ENCODE peak calls at places on chromosomes 3 and 15, in eight cellular contexts. L, O, Q, S, E, A, W and F are unnamed samples.

GRCh38 chr3:61789861-61790260 is 228.5 kb downstream of the PTPRG start:
- DNase-seq in L (no peak), O (no peak), Q (no peak), S (no peak), E (no peak), A (no peak), W (no peak), F (no peak)

GRCh38 chr3:3258281-3258680 is 78.8 kb upstream of the CRBN start:
- DNase-seq in L (no peak), O (no peak), Q (no peak), S (no peak), E (no peak), A (no peak), W (no peak), F (no peak)

GRCh38 chr3:54988302-54989022 is 60.6 kb upstream of the LRTM1 start:
- DNase-seq in L (no peak), O (peak), Q (peak), S (peak), E (peak), A (peak), W (peak), F (no peak)

GRCh38 chr3:60743631-60744164 is 507.6 kb downstream of the FHIT start:
- DNase-seq in L (no peak), O (no peak), Q (no peak), S (no peak), E (no peak), A (peak), W (no peak), F (no peak)

GRCh38 chr15:68353418-68354145 is 76.0 kb downstream of the FEM1B start:
- DNase-seq in L (no peak), O (no peak), Q (no peak), S (no peak), E (no peak), A (peak), W (no peak), F (no peak)

GRCh38 chr3:119240101-119240581 is 537 bp downstream of the B4GALT4 start:
- DNase-seq in L (no peak), O (no peak), Q (peak), S (no peak), E (no peak), A (peak), W (peak), F (no peak)

GRCh38 chr3:133644768-133645167 is 17.0 kb downstream of the TOPBP1 start:
- DNase-seq in L (peak), O (peak), Q (no peak), S (no peak), E (peak), A (peak), W (peak), F (peak)

GRCh38 chr3:177519588-177519987 is 322.3 kb upstream of the TBL1XR1 start:
- DNase-seq in L (no peak), O (no peak), Q (no peak), S (no peak), E (no peak), A (no peak), W (no peak), F (no peak)

GRCh38 chr3:113129168-113129567 is 82.2 kb upstream of the BOC start:
- DNase-seq in L (no peak), O (no peak), Q (no peak), S (no peak), E (peak), A (no peak), W (no peak), F (no peak)

GRCh38 chr3:30988774-30989173 is 94.3 kb upstream of the GADL1 start:
- DNase-seq in L (no peak), O (no peak), Q (no peak), S (no peak), E (no peak), A (no peak), W (no peak), F (no peak)

GRCh38 chr3:129389572-129389937 is 38.9 kb downstream of the EFCAB12 start:
- DNase-seq in L (no peak), O (no peak), Q (no peak), S (no peak), E (no peak), A (peak), W (no peak), F (no peak)

GRCh38 chr3:56970401-56971002 is 90.0 kb upstream of the SPATA12 start:
- DNase-seq in L (no peak), O (no peak), Q (no peak), S (no peak), E (no peak), A (no peak), W (peak), F (no peak)

GRCh38 chr3:64082917-64083587 is 59.8 kb upstream of the PSMD6 start:
- DNase-seq in L (no peak), O (no peak), Q (no peak), S (no peak), E (peak), A (no peak), W (no peak), F (no peak)

GRCh38 chr3:98982336-98982735 is 80.8 kb upstream of the DCBLD2 start:
- DNase-seq in L (no peak), O (no peak), Q (no peak), S (no peak), E (no peak), A (no peak), W (no peak), F (no peak)

GRCh38 chr3:66200147-66200546 is 20.7 kb upstream of the SLC25A26 start:
- DNase-seq in L (no peak), O (no peak), Q (no peak), S (no peak), E (no peak), A (no peak), W (no peak), F (no peak)

GRCh38 chr3:45554001-45554691 is 40.4 kb upstream of the LIMD1 start:
- DNase-seq in L (no peak), O (no peak), Q (peak), S (no peak), E (peak), A (peak), W (peak), F (no peak)

GRCh38 chr3:143464850-143465249 is 345.3 kb downstream of the CHST2 start:
- DNase-seq in L (peak), O (no peak), Q (no peak), S (no peak), E (no peak), A (peak), W (no peak), F (no peak)

GRCh38 chr3:13479332-13479581 is 849 bp upstream of the HDAC11 start:
- DNase-seq in L (no peak), O (no peak), Q (no peak), S (no peak), E (no peak), A (no peak), W (no peak), F (no peak)

GRCh38 chr3:36876181-36876936 is 68.5 kb downstream of the TRANK1 start:
- DNase-seq in L (no peak), O (no peak), Q (no peak), S (no peak), E (no peak), A (no peak), W (no peak), F (no peak)

GRCh38 chr3:66991478-66991877 is 6.6 kb upstream of the KBTBD8 start:
- DNase-seq in L (no peak), O (peak), Q (no peak), S (no peak), E (peak), A (peak), W (peak), F (peak)

GRCh38 chr3:113245775-113246174 is 34.4 kb downstream of the BOC start:
- DNase-seq in L (no peak), O (no peak), Q (no peak), S (peak), E (peak), A (peak), W (peak), F (no peak)

GRCh38 chr3:89098173-89098572 is 9.2 kb upstream of the EPHA3 start:
- DNase-seq in L (no peak), O (no peak), Q (no peak), S (no peak), E (peak), A (no peak), W (no peak), F (no peak)

GRCh38 chr3:134603480-134603879 is 47.3 kb downstream of the KY start:
- DNase-seq in L (no peak), O (no peak), Q (no peak), S (no peak), E (no peak), A (no peak), W (no peak), F (no peak)

GRCh38 chr3:27322634-27323033 is 46.5 kb downstream of the NEK10 start:
- DNase-seq in L (no peak), O (no peak), Q (no peak), S (no peak), E (no peak), A (no peak), W (no peak), F (no peak)

GRCh38 chr15:78195735-78196201 is 38.6 kb downstream of the ACSBG1 start:
- DNase-seq in L (no peak), O (no peak), Q (peak), S (no peak), E (no peak), A (peak), W (peak), F (no peak)

DNA sequence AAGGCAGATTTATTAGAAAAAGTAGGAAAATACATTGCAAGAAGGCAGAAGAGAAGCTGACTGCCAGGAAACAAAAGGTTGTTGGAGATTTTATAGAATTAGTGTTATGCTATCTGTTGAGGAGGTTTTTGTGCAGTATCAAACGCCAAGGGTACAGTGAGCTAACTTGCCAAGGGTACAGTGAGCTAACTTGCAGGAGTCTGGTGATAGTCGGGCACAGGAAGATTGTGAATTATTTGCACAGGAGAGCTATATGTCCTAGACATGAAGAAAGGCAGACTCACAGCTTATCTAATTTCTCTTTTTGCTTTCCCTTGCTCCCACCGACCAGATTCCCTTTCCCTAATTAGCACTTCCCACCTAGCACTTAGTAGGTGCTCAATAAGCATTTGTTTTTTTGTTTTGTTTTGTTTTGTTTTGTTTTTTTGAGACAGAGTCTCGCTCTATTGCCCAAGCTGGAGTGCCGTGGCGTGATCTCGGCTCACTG is 2.7 kb upstream of the CSK start:
- DNase-seq in L (no peak), O (no peak), Q (no peak), S (no peak), E (no peak), A (no peak), W (no peak), F (no peak)
- H3K4me3 ChIP-seq in L (no peak), O (no peak), Q (no peak), S (no peak), E (no peak), A (no peak), W (no peak), F (no peak)

GRCh38 chr3:58586776-58587192 is 9.6 kb upstream of the FAM107A start:
- DNase-seq in L (no peak), O (no peak), Q (no peak), S (no peak), E (no peak), A (no peak), W (no peak), F (no peak)

GRCh38 chr3:58588030-58588614 is 10.9 kb upstream of the FAM107A start:
- DNase-seq in L (no peak), O (no peak), Q (no peak), S (no peak), E (no peak), A (peak), W (peak), F (no peak)

GRCh38 chr3:58584690-58585004 is 7.5 kb upstream of the FAM107A start:
- DNase-seq in L (no peak), O (no peak), Q (no peak), S (no peak), E (no peak), A (peak), W (no peak), F (no peak)

GRCh38 chr3:58585005-58585786 is 8.0 kb upstream of the FAM107A start:
- DNase-seq in L (no peak), O (no peak), Q (peak), S (peak), E (peak), A (peak), W (peak), F (no peak)

GRCh38 chr3:58585994-58586393 is 8.8 kb upstream of the FAM107A start:
- DNase-seq in L (no peak), O (no peak), Q (no peak), S (no peak), E (no peak), A (no peak), W (no peak), F (no peak)
- H3K4me3 ChIP-seq in L (no peak), O (no peak), Q (peak), S (peak), E (no peak), A (no peak), W (no peak), F (no peak)

GRCh38 chr3:126317029-126317996 is 39.9 kb downstream of the KLF15 start:
- DNase-seq in L (no peak), O (no peak), Q (no peak), S (no peak), E (no peak), A (no peak), W (no peak), F (no peak)
- H3K4me3 ChIP-seq in L (no peak), O (no peak), Q (no peak), S (no peak), E (no peak), A (no peak), W (no peak), F (no peak)

GRCh38 chr3:69240651-69241578 is 118.5 kb upstream of the LMOD3 start:
- DNase-seq in L (no peak), O (no peak), Q (no peak), S (no peak), E (no peak), A (no peak), W (peak), F (no peak)

GRCh38 chr3:69232447-69232846 is 110.1 kb upstream of the LMOD3 start:
- DNase-seq in L (no peak), O (no peak), Q (no peak), S (no peak), E (no peak), A (no peak), W (no peak), F (no peak)

GRCh38 chr3:69241769-69242168 is 119.4 kb upstream of the LMOD3 start:
- DNase-seq in L (no peak), O (no peak), Q (no peak), S (no peak), E (no peak), A (no peak), W (no peak), F (no peak)

GRCh38 chr3:69239063-69239462 is 116.7 kb upstream of the LMOD3 start:
- DNase-seq in L (no peak), O (no peak), Q (no peak), S (no peak), E (no peak), A (no peak), W (no peak), F (no peak)

DNA sequence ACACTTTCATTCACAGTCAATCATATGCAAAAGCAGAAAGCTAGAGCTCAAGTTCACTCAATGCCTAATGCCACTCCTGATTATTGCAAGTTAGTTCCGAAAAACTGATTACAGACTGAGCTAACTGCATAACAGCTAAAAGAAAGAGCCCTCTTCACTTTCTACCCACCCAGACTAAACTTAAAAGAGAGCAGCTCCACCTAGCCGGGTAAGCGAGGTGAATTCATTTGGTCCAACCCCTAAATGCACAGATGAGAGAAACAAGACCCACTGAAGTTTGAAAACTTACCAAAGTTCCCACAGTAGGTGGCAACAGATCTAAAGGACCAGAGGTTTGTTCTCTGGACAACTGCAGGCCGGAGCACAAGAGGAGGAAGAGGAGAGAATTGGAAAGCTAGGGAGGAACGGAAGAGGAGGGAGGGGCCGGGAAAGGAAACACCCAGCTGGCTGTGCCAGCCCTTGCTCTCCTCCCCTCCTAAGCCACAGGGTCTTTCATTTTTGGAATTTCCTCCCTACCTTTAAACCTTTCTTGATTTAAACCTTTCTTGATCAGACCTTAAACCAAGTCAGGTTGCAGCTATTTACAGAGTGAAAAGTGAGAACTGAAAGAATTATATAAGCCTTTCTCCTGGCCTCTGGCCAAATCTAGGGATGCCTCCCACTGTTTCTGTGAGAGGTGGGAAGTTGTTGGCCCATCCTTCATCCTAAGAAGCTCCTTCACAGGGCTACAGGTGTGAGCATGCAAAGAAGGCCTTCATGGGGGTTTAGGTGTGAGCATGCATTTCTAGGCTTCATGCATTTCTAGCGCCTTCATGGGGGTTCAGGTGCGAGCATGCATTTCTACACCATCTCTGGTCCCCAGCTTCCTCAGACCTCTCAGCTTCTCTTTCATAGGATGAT is 114.7 kb upstream of the LMOD3 start:
- DNase-seq in L (no peak), O (no peak), Q (no peak), S (no peak), E (no peak), A (no peak), W (no peak), F (no peak)
- H3K4me3 ChIP-seq in L (peak), O (no peak), Q (peak), S (no peak), E (no peak), A (no peak), W (peak), F (peak)

GRCh38 chr3:194985031-194985578 is 285.9 kb downstream of the XXYLT1 start:
- DNase-seq in L (no peak), O (no peak), Q (peak), S (peak), E (peak), A (peak), W (peak), F (peak)
- H3K4me3 ChIP-seq in L (peak), O (no peak), Q (peak), S (no peak), E (peak), A (peak), W (peak), F (no peak)

GRCh38 chr15:100265641-100266035 is 76.1 kb downstream of the ADAMTS17 start:
- DNase-seq in L (no peak), O (no peak), Q (no peak), S (no peak), E (no peak), A (no peak), W (no peak), F (no peak)
- H3K4me3 ChIP-seq in L (no peak), O (no peak), Q (no peak), S (no peak), E (no peak), A (no peak), W (no peak), F (no peak)

GRCh38 chr3:10981961-10982360 is 10.6 kb upstream of the SLC6A1 start:
- DNase-seq in L (no peak), O (no peak), Q (no peak), S (no peak), E (peak), A (peak), W (peak), F (no peak)

GRCh38 chr3:10981031-10981430 is 11.5 kb upstream of the SLC6A1 start:
- DNase-seq in L (no peak), O (no peak), Q (no peak), S (no peak), E (no peak), A (no peak), W (no peak), F (no peak)

GRCh38 chr3:10984371-10984896 is 8.1 kb upstream of the SLC6A1 start:
- DNase-seq in L (no peak), O (no peak), Q (no peak), S (no peak), E (no peak), A (no peak), W (no peak), F (no peak)

GRCh38 chr3:10983219-10983916 is 9.2 kb upstream of the SLC6A1 start:
- DNase-seq in L (no peak), O (no peak), Q (peak), S (no peak), E (peak), A (peak), W (peak), F (peak)

DNA sequence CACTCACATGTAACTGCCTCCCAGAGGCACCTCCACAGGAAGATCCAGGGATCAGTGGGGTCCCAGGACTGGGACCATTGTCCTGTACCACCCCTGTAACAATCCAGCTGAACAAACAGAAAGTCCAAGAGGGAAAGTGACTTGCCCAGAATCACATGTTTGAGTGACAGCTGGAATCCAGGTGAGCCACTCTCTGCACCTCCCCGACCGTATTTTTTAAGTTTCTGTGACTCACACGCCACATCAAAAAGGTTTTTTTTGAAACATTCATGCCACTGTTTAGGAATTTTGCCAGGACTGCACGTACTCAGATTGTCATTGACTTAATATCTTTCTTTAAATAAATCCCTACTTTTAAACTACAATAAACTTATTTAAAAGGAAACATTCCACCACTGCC is 9.8 kb upstream of the SLC6A1 start:
- DNase-seq in L (no peak), O (no peak), Q (no peak), S (no peak), E (no peak), A (no peak), W (no peak), F (no peak)
- H3K4me3 ChIP-seq in L (no peak), O (no peak), Q (no peak), S (no peak), E (no peak), A (no peak), W (no peak), F (no peak)

GRCh38 chr3:42473083-42473932 is 29.1 kb upstream of the VIPR1 start:
- DNase-seq in L (no peak), O (no peak), Q (peak), S (no peak), E (peak), A (peak), W (peak), F (no peak)
- H3K4me3 ChIP-seq in L (no peak), O (no peak), Q (no peak), S (no peak), E (no peak), A (no peak), W (peak), F (no peak)